ENCODE peak calls at places on chromosomes 12 and 14, in ten cellular contexts. K, I, L, Y, C, H, G, W, R and E are unnamed samples.

GRCh38 chr12:90958995-90959394 is 4.0 kb upstream of the CCER1 start:
- DNase-seq in K (no peak), C (no peak), G (no peak), H (no peak), I (no peak), W (no peak), Y (peak; percentile 31), R (no peak), L (no peak), E (no peak)

GRCh38 chr12:32290411-32290810 is 108.9 kb upstream of the FGD4 start:
- DNase-seq in W (no peak), Y (peak; percentile 56), I (no peak), L (no peak), R (no peak), G (no peak), C (no peak), H (no peak), K (no peak), E (no peak)

GRCh38 chr12:124174406-124174805 is 120.5 kb upstream of the RFLNA start:
- DNase-seq in G (no peak), W (no peak), L (peak; percentile 44), H (no peak), R (no peak), C (no peak), I (no peak), K (no peak), Y (no peak), E (no peak)

GRCh38 chr12:53467082-53467481 is 15.2 kb downstream of the PCBP2 start:
- DNase-seq in Y (no peak), H (no peak), K (no peak), I (no peak), G (no peak), R (no peak), C (no peak), L (no peak), W (no peak), E (no peak)

GRCh38 chr14:23492618-23493272 is 23.2 kb downstream of the NGDN start:
- DNase-seq in R (no peak), Y (peak; percentile 13), G (no peak), L (no peak), H (no peak), C (no peak), I (no peak), K (no peak), W (no peak), E (no peak)

GRCh38 chr12:2633176-2633824 is 161.5 kb upstream of the FKBP4 start:
- DNase-seq in G (no peak), K (no peak), L (no peak), I (no peak), H (no peak), C (no peak), W (no peak), Y (no peak), R (peak; percentile 49), E (no peak)

GRCh38 chr14:24798911-24799310 is 164.9 kb upstream of the GZMB start:
- DNase-seq in K (no peak), Y (no peak), W (no peak), C (no peak), L (no peak), H (no peak), I (no peak), R (no peak), G (no peak), E (no peak)

GRCh38 chr12:114399664-114400211 is 6.2 kb downstream of the TBX5 start:
- DNase-seq in C (no peak), I (no peak), R (no peak), W (peak; percentile 58), L (no peak), H (no peak), G (no peak), K (no peak), Y (peak; percentile 95), E (no peak)

GRCh38 chr14:99195602-99196309 is 76.2 kb downstream of the BCL11B start:
- DNase-seq in H (no peak), C (no peak), Y (no peak), L (no peak), R (no peak), I (no peak), K (no peak), W (no peak), G (no peak), E (no peak)

GRCh38 chr12:105803292-105803691 is 335.5 kb downstream of the NUAK1 start:
- DNase-seq in R (no peak), G (no peak), H (no peak), C (no peak), L (no peak), I (no peak), W (no peak), Y (no peak), K (no peak), E (no peak)

GRCh38 chr12:123115409-123116111 is 35.3 kb downstream of the PITPNM2 start:
- DNase-seq in G (peak; percentile 52), R (no peak), C (no peak), I (peak; percentile 69), H (no peak), K (peak; percentile 53), W (peak; percentile 44), L (peak; percentile 85), Y (peak; percentile 97), E (peak; percentile 72)

GRCh38 chr12:41205070-41205715 is 17.1 kb downstream of the PDZRN4 start:
- DNase-seq in G (no peak), Y (no peak), I (no peak), L (no peak), C (no peak), W (no peak), R (no peak), H (no peak), K (no peak), E (no peak)

GRCh38 chr14:56796259-56796658 is 14.0 kb downstream of the OTX2 start:
- DNase-seq in W (no peak), G (no peak), Y (no peak), R (no peak), I (no peak), H (no peak), C (no peak), L (no peak), K (no peak), E (no peak)

GRCh38 chr14:60544659-60545058 is 35.7 kb downstream of the SIX6 start:
- DNase-seq in L (no peak), I (no peak), K (no peak), H (no peak), C (no peak), R (no peak), Y (no peak), G (no peak), W (no peak), E (no peak)

GRCh38 chr12:93214523-93215289 is 163.0 kb upstream of the NUDT4 start:
- DNase-seq in C (no peak), H (no peak), L (no peak), R (no peak), K (no peak), I (no peak), W (peak; percentile 12), G (no peak), Y (no peak), E (no peak)

GRCh38 chr12:51389302-51389999 is 1.8 kb downstream of the GALNT6 start:
- DNase-seq in K (peak; percentile 43), G (no peak), C (no peak), H (no peak), R (no peak), Y (peak; percentile 93), L (no peak), I (no peak), W (no peak), E (no peak)

GRCh38 chr12:89073659-89074058 is 278.6 kb downstream of the DUSP6 start:
- DNase-seq in K (no peak), R (no peak), H (no peak), L (no peak), W (no peak), I (no peak), Y (no peak), C (no peak), G (no peak), E (no peak)

GRCh38 chr12:1629338-1630080 is 478 bp downstream of the WNT5B start:
- DNase-seq in H (no peak), I (no peak), C (no peak), R (no peak), K (no peak), G (no peak), Y (no peak), W (peak; percentile 38), L (no peak), E (no peak)

GRCh38 chr12:127342861-127343260 is 924.1 kb upstream of the TMEM132C start:
- DNase-seq in K (no peak), G (no peak), R (no peak), H (no peak), I (no peak), L (no peak), C (no peak), W (no peak), Y (no peak), E (no peak)

GRCh38 chr12:62772556-62772955 is 162.4 kb downstream of the PPM1H start:
- DNase-seq in K (no peak), G (no peak), C (no peak), H (no peak), I (no peak), W (no peak), L (no peak), Y (peak; percentile 47), R (no peak), E (no peak)

GRCh38 chr14:86934196-86934595 is 1058.8 kb downstream of the GALC start:
- DNase-seq in L (no peak), H (no peak), R (no peak), W (no peak), Y (no peak), K (no peak), C (no peak), I (no peak), G (no peak), E (no peak)

GRCh38 chr14:102982852-102983470 is 60.5 kb downstream of the AMN start:
- DNase-seq in H (no peak), I (no peak), Y (no peak), C (no peak), G (no peak), W (no peak), L (no peak), R (no peak), K (no peak), E (no peak)
- H3K27ac ChIP-seq in H (no peak overlapping the region), I (no peak overlapping the region), Y (no peak overlapping the region), C (no peak overlapping the region), G (no peak overlapping the region), W (no peak overlapping the region), L (no peak overlapping the region), R (no peak overlapping the region), K (no peak overlapping the region), E (no peak overlapping the region)

GRCh38 chr12:116644806-116645205 is 85.6 kb downstream of the MAP1LC3B2 start:
- DNase-seq in H (no peak), R (no peak), K (no peak), Y (no peak), I (no peak), W (no peak), G (no peak), C (no peak), L (no peak), E (no peak)
- H3K9me3 ChIP-seq in H (no peaks in the 10 kb centered on the region), R (peaks cover 3% of the 10 kb centered on the region), K (no peaks in the 10 kb centered on the region), Y (peaks cover 7% of the 10 kb centered on the region), I (no peaks in the 10 kb centered on the region), W (no peaks in the 10 kb centered on the region), G (peaks cover 3% of the 10 kb centered on the region), C (no peaks in the 10 kb centered on the region), L (no peaks in the 10 kb centered on the region), E (no peaks in the 10 kb centered on the region)

GRCh38 chr12:48004039-48004940 is at the start of gene COL2A1:
- DNase-seq in H (no peak), I (no peak), K (no peak), L (peak; percentile 36), W (peak; percentile 55), G (no peak), Y (peak; percentile 12), R (no peak), C (no peak), E (peak; percentile 16)
- H3K4me3 ChIP-seq in H (peak within 1 kb of the TSS; percentile 50), I (peak within 1 kb of the TSS; percentile 48), K (peak within 1 kb of the TSS; percentile 49), L (peak within 1 kb of the TSS; percentile 11), W (peak within 1 kb of the TSS; percentile 28), G (peak within 1 kb of the TSS; percentile 70), Y (peak within 1 kb of the TSS; percentile 16), R (peak within 1 kb of the TSS; percentile 33), C (peak within 1 kb of the TSS; percentile 69), E (peak within 1 kb of the TSS; percentile 58)

GRCh38 chr12:108773798-108774788 is 42.8 kb upstream of the CORO1C start:
- DNase-seq in G (peak; percentile 88), H (no peak), W (peak; percentile 31), C (no peak), R (peak; percentile 87), L (peak; percentile 53), K (no peak), I (peak; percentile 95), Y (peak; percentile 68), E (no peak)
- H3K27ac ChIP-seq in G (peak overlapping the region; percentile 81), H (no peak overlapping the region), W (no peak overlapping the region), C (peak overlapping the region; percentile 90), R (peak overlapping the region; percentile 73), L (no peak overlapping the region), K (no peak overlapping the region), I (peak overlapping the region; percentile 85), Y (no peak overlapping the region), E (no peak overlapping the region)